ENCODE peak calls at places on chromosomes 11 and 22, in ten cellular contexts. One of them, this sample, is unnamed.
A peak's percentile ranks its signal among the peaks of the same experiment; 100 is the strongest.

GRCh38 chr11:119776031-119776636 is 47.1 kb upstream of the NECTIN1 start:
- DNase-seq in adrenal gland: no peak
- DNase-seq in GM23248: no peak
- DNase-seq in right lobe of liver: no peak
- DNase-seq in Panc1: no peak
- DNase-seq in body of pancreas: no peak
- DNase-seq in fibroblast of lung: no peak
- DNase-seq in esophagus squamous epithelium: no peak
- DNase-seq in cardiac muscle cell: no peak
- DNase-seq in aorta: peak; percentile 17
- DNase-seq in this sample: no peak

GRCh38 chr11:69010964-69011623 is 2.0 kb downstream of the MRGPRF start:
- DNase-seq in adrenal gland: no peak
- DNase-seq in body of pancreas: peak; percentile 61
- DNase-seq in Panc1: no peak
- DNase-seq in right lobe of liver: peak; percentile 71
- DNase-seq in esophagus squamous epithelium: no peak
- DNase-seq in aorta: peak; percentile 94
- DNase-seq in fibroblast of lung: peak; percentile 85
- DNase-seq in GM23248: peak; percentile 94
- DNase-seq in cardiac muscle cell: peak; percentile 88
- DNase-seq in this sample: peak; percentile 76

GRCh38 chr11:125517116-125517804 is 21.2 kb upstream of the FEZ1 start:
- DNase-seq in GM23248: peak; percentile 49
- DNase-seq in cardiac muscle cell: peak; percentile 89
- DNase-seq in aorta: no peak
- DNase-seq in right lobe of liver: no peak
- DNase-seq in fibroblast of lung: peak; percentile 91
- DNase-seq in esophagus squamous epithelium: no peak
- DNase-seq in adrenal gland: peak; percentile 20
- DNase-seq in body of pancreas: no peak
- DNase-seq in Panc1: no peak
- DNase-seq in this sample: peak; percentile 24

GRCh38 chr11:33869511-33870422 is 22.1 kb downstream of the LMO2 start:
- DNase-seq in Panc1: no peak
- DNase-seq in cardiac muscle cell: peak; percentile 45
- DNase-seq in body of pancreas: peak; percentile 37
- DNase-seq in right lobe of liver: no peak
- DNase-seq in aorta: peak; percentile 81
- DNase-seq in adrenal gland: peak; percentile 48
- DNase-seq in GM23248: peak; percentile 67
- DNase-seq in fibroblast of lung: peak; percentile 14
- DNase-seq in esophagus squamous epithelium: no peak
- DNase-seq in this sample: peak; percentile 38

GRCh38 chr11:113628912-113629311 is 77.2 kb downstream of the TMPRSS5 start:
- DNase-seq in GM23248: no peak
- DNase-seq in esophagus squamous epithelium: no peak
- DNase-seq in adrenal gland: no peak
- DNase-seq in cardiac muscle cell: no peak
- DNase-seq in fibroblast of lung: no peak
- DNase-seq in aorta: no peak
- DNase-seq in body of pancreas: peak; percentile 66
- DNase-seq in right lobe of liver: no peak
- DNase-seq in Panc1: no peak
- DNase-seq in this sample: no peak

GRCh38 chr22:29093030-29093429 is 20.2 kb downstream of the KREMEN1 start:
- DNase-seq in right lobe of liver: no peak
- DNase-seq in body of pancreas: no peak
- DNase-seq in fibroblast of lung: no peak
- DNase-seq in esophagus squamous epithelium: no peak
- DNase-seq in cardiac muscle cell: no peak
- DNase-seq in GM23248: no peak
- DNase-seq in Panc1: no peak
- DNase-seq in aorta: no peak
- DNase-seq in adrenal gland: no peak
- DNase-seq in this sample: no peak

GRCh38 chr11:10488121-10488580 is 33.1 kb downstream of the AMPD3 start:
- DNase-seq in Panc1: peak; percentile 33
- DNase-seq in cardiac muscle cell: no peak
- DNase-seq in GM23248: no peak
- DNase-seq in adrenal gland: peak; percentile 13
- DNase-seq in fibroblast of lung: no peak
- DNase-seq in esophagus squamous epithelium: no peak
- DNase-seq in aorta: peak; percentile 37
- DNase-seq in body of pancreas: no peak
- DNase-seq in right lobe of liver: no peak
- DNase-seq in this sample: peak; percentile 40

GRCh38 chr22:46458525-46458924 is 78.9 kb downstream of the CELSR1 start:
- DNase-seq in right lobe of liver: no peak
- DNase-seq in aorta: no peak
- DNase-seq in esophagus squamous epithelium: no peak
- DNase-seq in cardiac muscle cell: no peak
- DNase-seq in GM23248: no peak
- DNase-seq in adrenal gland: no peak
- DNase-seq in body of pancreas: no peak
- DNase-seq in Panc1: no peak
- DNase-seq in fibroblast of lung: no peak
- DNase-seq in this sample: no peak

GRCh38 chr11:41786087-41786486 is 326.6 kb upstream of the LRRC4C start:
- DNase-seq in adrenal gland: no peak
- DNase-seq in fibroblast of lung: no peak
- DNase-seq in right lobe of liver: no peak
- DNase-seq in Panc1: no peak
- DNase-seq in body of pancreas: no peak
- DNase-seq in aorta: no peak
- DNase-seq in GM23248: no peak
- DNase-seq in cardiac muscle cell: no peak
- DNase-seq in esophagus squamous epithelium: no peak
- DNase-seq in this sample: no peak
- H3K4me3 ChIP-seq in adrenal gland: no peak overlapping the region
- H3K4me3 ChIP-seq in fibroblast of lung: no peak overlapping the region
- H3K4me3 ChIP-seq in right lobe of liver: no peak overlapping the region
- H3K4me3 ChIP-seq in Panc1: no peak overlapping the region
- H3K4me3 ChIP-seq in body of pancreas: no peak overlapping the region
- H3K4me3 ChIP-seq in aorta: no peak overlapping the region
- H3K4me3 ChIP-seq in GM23248: no peak overlapping the region
- H3K4me3 ChIP-seq in cardiac muscle cell: no peak overlapping the region
- H3K4me3 ChIP-seq in esophagus squamous epithelium: no peak overlapping the region
- H3K4me3 ChIP-seq in this sample: no peak overlapping the region

GRCh38 chr11:82828472-82828871 is 71.8 kb downstream of the PRCP start:
- DNase-seq in fibroblast of lung: no peak
- DNase-seq in esophagus squamous epithelium: no peak
- DNase-seq in GM23248: no peak
- DNase-seq in right lobe of liver: no peak
- DNase-seq in cardiac muscle cell: no peak
- DNase-seq in adrenal gland: no peak
- DNase-seq in body of pancreas: no peak
- DNase-seq in Panc1: no peak
- DNase-seq in aorta: no peak
- DNase-seq in this sample: no peak

GRCh38 chr11:82832983-82833382 is 67.2 kb downstream of the PRCP start:
- DNase-seq in Panc1: no peak
- DNase-seq in right lobe of liver: no peak
- DNase-seq in adrenal gland: no peak
- DNase-seq in cardiac muscle cell: no peak
- DNase-seq in esophagus squamous epithelium: no peak
- DNase-seq in body of pancreas: no peak
- DNase-seq in fibroblast of lung: no peak
- DNase-seq in GM23248: no peak
- DNase-seq in aorta: no peak
- DNase-seq in this sample: no peak

GRCh38 chr11:82826526-82826925 is 73.7 kb downstream of the PRCP start:
- DNase-seq in right lobe of liver: no peak
- DNase-seq in Panc1: no peak
- DNase-seq in cardiac muscle cell: peak; percentile 11
- DNase-seq in GM23248: no peak
- DNase-seq in aorta: no peak
- DNase-seq in body of pancreas: no peak
- DNase-seq in fibroblast of lung: no peak
- DNase-seq in esophagus squamous epithelium: no peak
- DNase-seq in adrenal gland: no peak
- DNase-seq in this sample: no peak

GRCh38 chr11:82831364-82831763 is 68.9 kb downstream of the PRCP start:
- DNase-seq in body of pancreas: no peak
- DNase-seq in adrenal gland: no peak
- DNase-seq in cardiac muscle cell: no peak
- DNase-seq in Panc1: no peak
- DNase-seq in aorta: no peak
- DNase-seq in GM23248: no peak
- DNase-seq in fibroblast of lung: no peak
- DNase-seq in esophagus squamous epithelium: no peak
- DNase-seq in right lobe of liver: no peak
- DNase-seq in this sample: no peak

DNA sequence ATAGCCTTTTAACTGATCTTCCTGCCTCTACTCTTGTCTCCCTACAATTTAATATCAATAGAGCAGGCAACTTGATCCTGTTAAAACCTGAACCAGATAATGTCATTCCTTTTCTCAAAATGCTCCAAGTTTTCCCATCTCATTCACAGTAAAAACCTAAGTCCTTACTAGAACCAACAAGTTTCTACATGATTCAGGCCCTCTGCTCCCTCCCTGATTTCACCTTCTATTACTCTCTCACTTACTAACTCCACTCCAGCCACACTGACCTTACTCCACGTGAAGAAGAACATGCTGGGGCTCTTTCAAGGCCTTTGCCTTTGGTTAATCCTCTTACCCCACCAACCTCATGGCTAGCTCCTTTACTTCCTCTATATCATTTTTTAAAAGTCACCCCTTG is 71.1 kb downstream of the PRCP start:
- DNase-seq in GM23248: no peak
- DNase-seq in body of pancreas: no peak
- DNase-seq in aorta: no peak
- DNase-seq in Panc1: no peak
- DNase-seq in esophagus squamous epithelium: no peak
- DNase-seq in cardiac muscle cell: no peak
- DNase-seq in right lobe of liver: no peak
- DNase-seq in adrenal gland: no peak
- DNase-seq in fibroblast of lung: no peak
- DNase-seq in this sample: no peak
- H3K4me1 ChIP-seq in GM23248: no peaks in the 10 kb centered on the region
- H3K4me1 ChIP-seq in body of pancreas: peaks cover 8% of the 10 kb centered on the region
- H3K4me1 ChIP-seq in aorta: no peaks in the 10 kb centered on the region
- H3K4me1 ChIP-seq in Panc1: no peaks in the 10 kb centered on the region
- H3K4me1 ChIP-seq in esophagus squamous epithelium: no peaks in the 10 kb centered on the region
- H3K4me1 ChIP-seq in cardiac muscle cell: no peaks in the 10 kb centered on the region
- H3K4me1 ChIP-seq in right lobe of liver: no peaks in the 10 kb centered on the region
- H3K4me1 ChIP-seq in adrenal gland: peaks cover 9% of the 10 kb centered on the region
- H3K4me1 ChIP-seq in fibroblast of lung: no peaks in the 10 kb centered on the region
- H3K4me1 ChIP-seq in this sample: no peaks in the 10 kb centered on the region

DNA sequence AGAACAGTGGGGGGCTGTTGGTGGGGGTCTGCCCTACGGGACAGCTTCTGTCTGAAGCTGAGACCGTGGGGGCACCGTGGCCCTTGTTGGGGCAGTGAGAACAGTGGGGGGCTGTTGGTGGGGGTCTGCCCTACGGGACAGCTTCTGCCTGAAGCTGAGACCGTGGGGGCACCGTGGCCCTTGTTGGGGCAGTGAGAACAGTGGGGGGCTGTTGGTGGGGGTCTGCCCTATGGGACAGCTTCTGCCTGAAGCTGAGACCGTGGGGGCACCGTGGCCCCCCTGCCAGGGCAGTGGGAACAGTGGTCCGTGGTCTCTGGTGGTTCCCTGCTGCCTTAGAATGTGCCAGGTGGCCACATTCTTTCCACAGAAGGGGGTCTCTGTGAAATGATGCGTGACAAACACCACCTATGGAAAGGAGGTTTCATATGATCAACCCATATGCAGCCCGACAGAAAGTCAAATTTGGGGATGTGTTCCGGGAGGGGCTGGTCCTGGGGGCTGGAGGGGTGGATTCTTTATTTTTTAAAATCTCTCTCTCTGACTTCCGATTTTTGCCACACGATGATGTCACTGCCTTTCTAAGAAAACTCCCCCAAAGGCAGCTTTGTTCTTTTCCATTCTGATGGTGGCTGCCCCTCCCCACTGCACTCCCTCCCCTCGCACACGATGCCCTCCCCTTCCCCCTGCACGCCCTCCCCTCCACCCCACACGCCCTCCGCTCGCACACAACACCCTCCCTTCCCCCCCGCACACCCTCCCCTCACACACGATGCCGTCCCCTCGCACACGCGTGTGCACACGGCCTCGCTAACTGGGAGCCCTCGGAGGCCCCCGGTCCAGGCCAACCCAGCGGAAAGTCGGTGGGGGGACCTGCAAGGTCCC is 1186.5 kb downstream of the BRD1 start:
- DNase-seq in cardiac muscle cell: no peak
- DNase-seq in body of pancreas: no peak
- DNase-seq in esophagus squamous epithelium: no peak
- DNase-seq in Panc1: no peak
- DNase-seq in right lobe of liver: no peak
- DNase-seq in GM23248: no peak
- DNase-seq in aorta: no peak
- DNase-seq in adrenal gland: no peak
- DNase-seq in fibroblast of lung: no peak
- DNase-seq in this sample: no peak
- H3K9me3 ChIP-seq in cardiac muscle cell: no peaks in the 10 kb centered on the region
- H3K9me3 ChIP-seq in body of pancreas: no peaks in the 10 kb centered on the region
- H3K9me3 ChIP-seq in esophagus squamous epithelium: no peaks in the 10 kb centered on the region
- H3K9me3 ChIP-seq in Panc1: no peaks in the 10 kb centered on the region
- H3K9me3 ChIP-seq in right lobe of liver: no peaks in the 10 kb centered on the region
- H3K9me3 ChIP-seq in GM23248: no peaks in the 10 kb centered on the region
- H3K9me3 ChIP-seq in aorta: no peaks in the 10 kb centered on the region
- H3K9me3 ChIP-seq in adrenal gland: no peaks in the 10 kb centered on the region
- H3K9me3 ChIP-seq in fibroblast of lung: no peaks in the 10 kb centered on the region
- H3K9me3 ChIP-seq in this sample: no peaks in the 10 kb centered on the region

GRCh38 chr11:9267680-9268079 is 2.5 kb upstream of the DENND5A start:
- DNase-seq in fibroblast of lung: no peak
- DNase-seq in aorta: no peak
- DNase-seq in esophagus squamous epithelium: no peak
- DNase-seq in cardiac muscle cell: no peak
- DNase-seq in adrenal gland: no peak
- DNase-seq in right lobe of liver: no peak
- DNase-seq in Panc1: no peak
- DNase-seq in body of pancreas: no peak
- DNase-seq in GM23248: no peak
- DNase-seq in this sample: no peak

GRCh38 chr11:9265211-9266131 is at the start of gene DENND5A:
- DNase-seq in fibroblast of lung: peak; percentile 79
- DNase-seq in esophagus squamous epithelium: peak; percentile 8
- DNase-seq in aorta: peak; percentile 96
- DNase-seq in right lobe of liver: peak; percentile 90
- DNase-seq in cardiac muscle cell: peak; percentile 91
- DNase-seq in GM23248: peak; percentile 94
- DNase-seq in Panc1: peak; percentile 27
- DNase-seq in body of pancreas: peak; percentile 90
- DNase-seq in adrenal gland: peak; percentile 90
- DNase-seq in this sample: peak; percentile 84

GRCh38 chr11:9266132-9266736 is 1.1 kb upstream of the DENND5A start:
- DNase-seq in cardiac muscle cell: no peak
- DNase-seq in aorta: no peak
- DNase-seq in GM23248: no peak
- DNase-seq in body of pancreas: peak; percentile 41
- DNase-seq in fibroblast of lung: no peak
- DNase-seq in adrenal gland: no peak
- DNase-seq in right lobe of liver: no peak
- DNase-seq in esophagus squamous epithelium: no peak
- DNase-seq in Panc1: no peak
- DNase-seq in this sample: no peak

GRCh38 chr11:9266926-9267325 is 1.8 kb upstream of the DENND5A start:
- DNase-seq in adrenal gland: no peak
- DNase-seq in cardiac muscle cell: no peak
- DNase-seq in fibroblast of lung: no peak
- DNase-seq in body of pancreas: no peak
- DNase-seq in aorta: no peak
- DNase-seq in right lobe of liver: no peak
- DNase-seq in GM23248: no peak
- DNase-seq in Panc1: no peak
- DNase-seq in esophagus squamous epithelium: no peak
- DNase-seq in this sample: no peak

GRCh38 chr11:9269492-9270030 is 4.4 kb upstream of the DENND5A start:
- DNase-seq in esophagus squamous epithelium: no peak
- DNase-seq in cardiac muscle cell: peak; percentile 52
- DNase-seq in fibroblast of lung: no peak
- DNase-seq in aorta: no peak
- DNase-seq in body of pancreas: no peak
- DNase-seq in adrenal gland: no peak
- DNase-seq in GM23248: peak; percentile 51
- DNase-seq in Panc1: no peak
- DNase-seq in right lobe of liver: no peak
- DNase-seq in this sample: peak; percentile 48
- H3K4me3 ChIP-seq in esophagus squamous epithelium: no peak overlapping the region
- H3K4me3 ChIP-seq in cardiac muscle cell: no peak overlapping the region
- H3K4me3 ChIP-seq in fibroblast of lung: no peak overlapping the region
- H3K4me3 ChIP-seq in aorta: no peak overlapping the region
- H3K4me3 ChIP-seq in body of pancreas: no peak overlapping the region
- H3K4me3 ChIP-seq in adrenal gland: no peak overlapping the region
- H3K4me3 ChIP-seq in GM23248: no peak overlapping the region
- H3K4me3 ChIP-seq in Panc1: no peak overlapping the region
- H3K4me3 ChIP-seq in right lobe of liver: no peak overlapping the region
- H3K4me3 ChIP-seq in this sample: no peak overlapping the region

This sample was measured in mucosa of descending colon.